ENCODE peak calls at places on chromosomes 5 and 9, in five cellular contexts. J, N, A, V and U are unnamed samples.

GRCh38 chr5:154755361-154756202 is at the start of gene LARP1:
- DNase-seq in V (peak), A (peak), N (peak), J (no peak), U (no peak)

GRCh38 chr9:92191801-92192200 is 76.6 kb upstream of the SPTLC1 start:
- DNase-seq in J (peak), N (peak), A (no peak), V (no peak), U (no peak)

GRCh38 chr9:38432922-38433510 is 8.8 kb upstream of the IGFBPL1 start:
- DNase-seq in J (peak), N (peak), V (peak), A (no peak), U (peak)

GRCh38 chr9:121499427-121500164 is at the start of gene GGTA1:
- DNase-seq in A (peak), N (peak), J (peak), V (peak), U (peak)

GRCh38 chr5:120239076-120239475 is 225.0 kb upstream of the PRR16 start:
- DNase-seq in V (no peak), J (no peak), A (no peak), N (no peak), U (no peak)

GRCh38 chr9:124860582-124861341 is 995 bp downstream of the RPL35 start:
- DNase-seq in V (no peak), J (no peak), A (no peak), N (no peak), U (no peak)

GRCh38 chr5:78621269-78621871 is 27.2 kb downstream of the LHFPL2 start:
- DNase-seq in N (no peak), J (no peak), V (peak), A (no peak), U (no peak)

GRCh38 chr5:99032234-99033013 is 103.6 kb upstream of the CHD1 start:
- DNase-seq in N (peak), A (peak), V (peak), J (peak), U (no peak)

GRCh38 chr5:124301850-124302249 is 444.6 kb downstream of the ZNF608 start:
- DNase-seq in J (no peak), A (no peak), V (no peak), N (peak), U (no peak)

GRCh38 chr9:135990468-135991429 is 29.6 kb upstream of the UBAC1 start:
- DNase-seq in N (peak), J (peak), A (no peak), V (peak), U (peak)

GRCh38 chr9:103913899-103914298 is 180.2 kb upstream of the SMC2 start:
- DNase-seq in A (no peak), N (no peak), V (no peak), J (peak), U (no peak)

GRCh38 chr5:5699062-5699461 is 276.6 kb downstream of the ICE1 start:
- DNase-seq in V (no peak), A (no peak), J (no peak), N (no peak), U (no peak)